ENCODE peak calls at places on chromosomes 7 and 10, in eight cellular contexts. One of them, this sample, is unnamed.

GRCh38 chr10:124667425-124668130 is 76.6 kb downstream of the FAM53B start:
- DNase-seq in fibroblast of pulmonary artery: no peak
- DNase-seq in CD4-positive, alpha-beta T cell: no peak
- DNase-seq in ELF-1: no peak
- DNase-seq in frontal cortex: no peak
- DNase-seq in glutamatergic neuron: no peak
- DNase-seq in choroid plexus epithelial cell: peak; percentile 60
- DNase-seq in cardiac fibroblast: no peak
- DNase-seq in this sample: no peak

GRCh38 chr10:113958631-113959382 is 84.9 kb upstream of the ADRB1 start:
- DNase-seq in fibroblast of pulmonary artery: peak; percentile 90
- DNase-seq in CD4-positive, alpha-beta T cell: no peak
- DNase-seq in ELF-1: peak; percentile 46
- DNase-seq in frontal cortex: peak; percentile 26
- DNase-seq in glutamatergic neuron: no peak
- DNase-seq in choroid plexus epithelial cell: peak; percentile 95
- DNase-seq in cardiac fibroblast: peak; percentile 88
- DNase-seq in this sample: no peak

GRCh38 chr10:127945335-127945734 is 38.4 kb downstream of the PTPRE start:
- DNase-seq in fibroblast of pulmonary artery: peak; percentile 67
- DNase-seq in CD4-positive, alpha-beta T cell: peak; percentile 4
- DNase-seq in ELF-1: no peak
- DNase-seq in frontal cortex: no peak
- DNase-seq in glutamatergic neuron: no peak
- DNase-seq in choroid plexus epithelial cell: peak; percentile 54
- DNase-seq in cardiac fibroblast: peak; percentile 92
- DNase-seq in this sample: no peak

GRCh38 chr7:116425647-116426209 is 73.8 kb upstream of the CAV2 start:
- DNase-seq in fibroblast of pulmonary artery: no peak
- DNase-seq in CD4-positive, alpha-beta T cell: no peak
- DNase-seq in ELF-1: no peak
- DNase-seq in frontal cortex: no peak
- DNase-seq in glutamatergic neuron: no peak
- DNase-seq in choroid plexus epithelial cell: no peak
- DNase-seq in cardiac fibroblast: no peak
- DNase-seq in this sample: no peak

GRCh38 chr10:69659286-69660027 is 29.4 kb downstream of the FAM241B start:
- DNase-seq in fibroblast of pulmonary artery: no peak
- DNase-seq in CD4-positive, alpha-beta T cell: no peak
- DNase-seq in ELF-1: no peak
- DNase-seq in frontal cortex: no peak
- DNase-seq in glutamatergic neuron: no peak
- DNase-seq in choroid plexus epithelial cell: no peak
- DNase-seq in cardiac fibroblast: no peak
- DNase-seq in this sample: no peak

GRCh38 chr10:127041561-127041960 is 136.3 kb downstream of the DOCK1 start:
- DNase-seq in fibroblast of pulmonary artery: peak; percentile 86
- DNase-seq in CD4-positive, alpha-beta T cell: no peak
- DNase-seq in ELF-1: no peak
- DNase-seq in frontal cortex: no peak
- DNase-seq in glutamatergic neuron: no peak
- DNase-seq in choroid plexus epithelial cell: peak; percentile 86
- DNase-seq in cardiac fibroblast: peak; percentile 89
- DNase-seq in this sample: no peak

GRCh38 chr10:29304259-29305030 is 15.6 kb downstream of the LYZL1 start:
- DNase-seq in fibroblast of pulmonary artery: peak; percentile 83
- DNase-seq in CD4-positive, alpha-beta T cell: no peak
- DNase-seq in ELF-1: peak; percentile 82
- DNase-seq in frontal cortex: peak; percentile 76
- DNase-seq in glutamatergic neuron: peak; percentile 68
- DNase-seq in choroid plexus epithelial cell: peak; percentile 87
- DNase-seq in cardiac fibroblast: peak; percentile 79
- DNase-seq in this sample: peak; percentile 39

GRCh38 chr7:158957921-158958471 is 101.6 kb downstream of the DYNC2I1 start:
- DNase-seq in fibroblast of pulmonary artery: no peak
- DNase-seq in CD4-positive, alpha-beta T cell: peak; percentile 18
- DNase-seq in ELF-1: peak; percentile 51
- DNase-seq in frontal cortex: no peak
- DNase-seq in glutamatergic neuron: no peak
- DNase-seq in choroid plexus epithelial cell: no peak
- DNase-seq in cardiac fibroblast: no peak
- DNase-seq in this sample: no peak

GRCh38 chr7:44082541-44083207 is 344 bp upstream of the POLM start:
- DNase-seq in fibroblast of pulmonary artery: peak; percentile 99
- DNase-seq in CD4-positive, alpha-beta T cell: peak; percentile 96
- DNase-seq in ELF-1: peak; percentile 99
- DNase-seq in frontal cortex: peak; percentile 98
- DNase-seq in glutamatergic neuron: peak; percentile 97
- DNase-seq in choroid plexus epithelial cell: peak; percentile 99
- DNase-seq in cardiac fibroblast: peak; percentile 99
- DNase-seq in this sample: peak; percentile 87

GRCh38 chr10:32346551-32347362 is at the start of gene EPC1:
- DNase-seq in fibroblast of pulmonary artery: peak; percentile 92
- DNase-seq in CD4-positive, alpha-beta T cell: peak; percentile 84
- DNase-seq in ELF-1: peak; percentile 88
- DNase-seq in frontal cortex: peak; percentile 92
- DNase-seq in glutamatergic neuron: peak; percentile 80
- DNase-seq in choroid plexus epithelial cell: peak; percentile 93
- DNase-seq in cardiac fibroblast: peak; percentile 90
- DNase-seq in this sample: peak; percentile 43

GRCh38 chr7:159118623-159119022 is 26.0 kb downstream of the VIPR2 start:
- DNase-seq in fibroblast of pulmonary artery: no peak
- DNase-seq in CD4-positive, alpha-beta T cell: no peak
- DNase-seq in ELF-1: no peak
- DNase-seq in frontal cortex: no peak
- DNase-seq in glutamatergic neuron: no peak
- DNase-seq in choroid plexus epithelial cell: no peak
- DNase-seq in cardiac fibroblast: no peak
- DNase-seq in this sample: no peak

GRCh38 chr7:101113860-101114259 is 13.0 kb upstream of the SERPINE1 start:
- DNase-seq in fibroblast of pulmonary artery: no peak
- DNase-seq in CD4-positive, alpha-beta T cell: no peak
- DNase-seq in ELF-1: no peak
- DNase-seq in frontal cortex: no peak
- DNase-seq in glutamatergic neuron: no peak
- DNase-seq in choroid plexus epithelial cell: no peak
- DNase-seq in cardiac fibroblast: peak; percentile 34
- DNase-seq in this sample: no peak

GRCh38 chr10:43573250-43574034 is 974 bp downstream of the ZNF239 start:
- DNase-seq in fibroblast of pulmonary artery: no peak
- DNase-seq in CD4-positive, alpha-beta T cell: no peak
- DNase-seq in ELF-1: peak; percentile 28
- DNase-seq in frontal cortex: no peak
- DNase-seq in glutamatergic neuron: no peak
- DNase-seq in choroid plexus epithelial cell: peak; percentile 28
- DNase-seq in cardiac fibroblast: peak; percentile 4
- DNase-seq in this sample: no peak

GRCh38 chr7:105131033-105131656 is 117.1 kb downstream of the KMT2E start:
- DNase-seq in fibroblast of pulmonary artery: peak; percentile 25
- DNase-seq in CD4-positive, alpha-beta T cell: no peak
- DNase-seq in ELF-1: no peak
- DNase-seq in frontal cortex: no peak
- DNase-seq in glutamatergic neuron: no peak
- DNase-seq in choroid plexus epithelial cell: peak; percentile 56
- DNase-seq in cardiac fibroblast: peak; percentile 43
- DNase-seq in this sample: no peak

GRCh38 chr7:158805414-158805813 is 23.9 kb downstream of the ESYT2 start:
- DNase-seq in fibroblast of pulmonary artery: no peak
- DNase-seq in CD4-positive, alpha-beta T cell: no peak
- DNase-seq in ELF-1: no peak
- DNase-seq in frontal cortex: no peak
- DNase-seq in glutamatergic neuron: no peak
- DNase-seq in choroid plexus epithelial cell: no peak
- DNase-seq in cardiac fibroblast: no peak
- DNase-seq in this sample: no peak

GRCh38 chr7:73717991-73718405 is 1.5 kb downstream of the STX1A start:
- DNase-seq in fibroblast of pulmonary artery: peak; percentile 84
- DNase-seq in CD4-positive, alpha-beta T cell: peak; percentile 60
- DNase-seq in ELF-1: no peak
- DNase-seq in frontal cortex: no peak
- DNase-seq in glutamatergic neuron: no peak
- DNase-seq in choroid plexus epithelial cell: peak; percentile 92
- DNase-seq in cardiac fibroblast: peak; percentile 96
- DNase-seq in this sample: peak; percentile 68

GRCh38 chr7:129940329-129940728 is 12.4 kb downstream of the UBE2H start:
- DNase-seq in fibroblast of pulmonary artery: no peak
- DNase-seq in CD4-positive, alpha-beta T cell: no peak
- DNase-seq in ELF-1: no peak
- DNase-seq in frontal cortex: no peak
- DNase-seq in glutamatergic neuron: no peak
- DNase-seq in choroid plexus epithelial cell: no peak
- DNase-seq in cardiac fibroblast: no peak
- DNase-seq in this sample: no peak

GRCh38 chr10:97684866-97685394 is 2.1 kb downstream of the AVPI1 start:
- DNase-seq in fibroblast of pulmonary artery: peak; percentile 20
- DNase-seq in CD4-positive, alpha-beta T cell: no peak
- DNase-seq in ELF-1: no peak
- DNase-seq in frontal cortex: no peak
- DNase-seq in glutamatergic neuron: no peak
- DNase-seq in choroid plexus epithelial cell: peak; percentile 60
- DNase-seq in cardiac fibroblast: no peak
- DNase-seq in this sample: no peak